ENCODE peak calls at places on chromosomes 4 and X, in four cellular contexts. G is stimulated activated CD4-positive, alpha-beta T cell treated with anti-CD3 and anti-CD28 coated beads, Interleukin-4, amount 100 ng/mL, for 4 hours; P is small intestine; Y is activated CD4-positive, alpha-beta T cell treated with anti-CD3 and anti-CD28 coated beads for 1 hour. M is an unnamed sample.

GRCh38 chrX:153870791-153871360 is 15.1 kb downstream of the L1CAM start:
- DNase-seq in Y (no peak), G (no peak), P (no peak), M (no peak)

GRCh38 chr4:181503800-181504364 is 739.3 kb upstream of the TENM3 start:
- DNase-seq in Y (no peak), P (no peak), G (no peak), M (no peak)

GRCh38 chrX:78384486-78384885 is 57.1 kb upstream of the CYSLTR1 start:
- DNase-seq in G (no peak), Y (no peak), P (no peak), M (no peak)

GRCh38 chrX:139204903-139205667 is 325.5 kb upstream of the F9 start:
- DNase-seq in Y (no peak), G (no peak), P (no peak), M (no peak)

GRCh38 chr4:160877087-160877790 is 1286.6 kb downstream of the FSTL5 start:
- DNase-seq in Y (no peak), P (no peak), G (no peak), M (no peak)

GRCh38 chrX:111581086-111581485 is 69.6 kb downstream of the SERTM2 start:
- DNase-seq in G (no peak), P (no peak), Y (no peak), M (no peak)

GRCh38 chr4:148515248-148515647 is 73.0 kb upstream of the NR3C2 start:
- DNase-seq in P (peak), G (no peak), Y (no peak), M (no peak)

GRCh38 chrX:40171513-40172168 is 73.9 kb upstream of the BCOR start:
- DNase-seq in P (no peak), Y (no peak), G (no peak), M (no peak)

GRCh38 chrX:120790118-120790517 is 85.5 kb downstream of the CT47B1 start:
- DNase-seq in P (peak), Y (no peak), G (no peak), M (no peak)

GRCh38 chr4:38867478-38868054 is at the start of gene FAM114A1:
- DNase-seq in P (peak), Y (no peak), G (peak), M (peak)

GRCh38 chr4:121789960-121790829 is 10.9 kb upstream of the EXOSC9 start:
- DNase-seq in P (no peak), Y (no peak), G (no peak), M (no peak)

GRCh38 chr4:26028793-26029511 is 114.9 kb downstream of the SMIM20 start:
- DNase-seq in P (peak), Y (peak), G (peak), M (peak)

GRCh38 chrX:39693298-39693697 is 404.5 kb downstream of the BCOR start:
- DNase-seq in G (no peak), P (peak), Y (no peak), M (no peak)

GRCh38 chr4:182923376-182923775 is 6.2 kb upstream of the DCTD start:
- DNase-seq in Y (no peak), G (no peak), P (no peak), M (no peak)

GRCh38 chrX:24479924-24480722 is 15.0 kb downstream of the PDK3 start:
- DNase-seq in Y (peak), P (peak), G (peak), M (no peak)

GRCh38 chr4:86496094-86497060 is 97.7 kb upstream of the PTPN13 start:
- DNase-seq in P (peak), Y (no peak), G (peak), M (no peak)

GRCh38 chr4:45475490-45475889 is 648.4 kb downstream of the GABRG1 start:
- DNase-seq in P (no peak), G (no peak), Y (no peak), M (no peak)

GRCh38 chr4:69583543-69583942 is 55.9 kb downstream of the UGT2A2 start:
- DNase-seq in P (no peak), G (no peak), Y (no peak), M (no peak)

GRCh38 chr4:47106561-47106960 is 75.2 kb downstream of the GABRB1 start:
- DNase-seq in Y (no peak), G (no peak), P (no peak), M (no peak)

GRCh38 chr4:55725057-55725456 is 89.0 kb upstream of the NMU start:
- DNase-seq in P (no peak), G (no peak), Y (no peak), M (no peak)

GRCh38 chr4:1644906-1645657 is 39.0 kb downstream of the FAM53A start:
- DNase-seq in P (no peak), G (no peak), Y (no peak), M (no peak)